ENCODE peak calls at places on chromosome 9, in six cellular contexts. P is H1, R is A549, N is GM12878, Z is K562, U is SK-N-SH. D is an unnamed sample.
A peak's percentile ranks its signal among the peaks of the same experiment; 100 is the strongest.

GRCh38 chr9:11092974-11093373 is 480.2 kb upstream of the PTPRD start:
- DNase-seq in R (no peak), N (no peak), Z (no peak), U (no peak), P (no peak), D (no peak)

GRCh38 chr9:115883467-115884329 is 269.9 kb upstream of the PAPPA start:
- DNase-seq in Z (no peak), R (peak; percentile 88), U (peak; percentile 19), N (no peak), P (no peak), D (peak; percentile 55)

GRCh38 chr9:104860280-104860679 is 67.7 kb downstream of the ABCA1 start:
- DNase-seq in R (no peak), Z (no peak), P (no peak), N (no peak), U (no peak), D (no peak)

GRCh38 chr9:70021026-70021571 is 22.5 kb upstream of the MAMDC2 start:
- DNase-seq in U (no peak), P (no peak), Z (no peak), N (no peak), R (no peak), D (no peak)

GRCh38 chr9:85723220-85723619 is 18.5 kb downstream of the AGTPBP1 start:
- DNase-seq in R (no peak), U (no peak), P (peak; percentile 77), Z (no peak), N (no peak), D (peak; percentile 90)

GRCh38 chr9:6910032-6910431 is 152.3 kb downstream of the KDM4C start:
- DNase-seq in U (peak; percentile 22), N (no peak), P (no peak), R (peak; percentile 15), Z (no peak), D (no peak)

GRCh38 chr9:13491493-13492424 is 212.3 kb upstream of the MPDZ start:
- DNase-seq in U (no peak), P (peak; percentile 58), N (no peak), R (no peak), Z (no peak), D (no peak)

GRCh38 chr9:134894136-134894860 is 13.7 kb downstream of the FCN2 start:
- DNase-seq in Z (no peak), P (no peak), R (no peak), U (no peak), N (no peak), D (no peak)

GRCh38 chr9:21730899-21731298 is 71.5 kb upstream of the MTAP start:
- DNase-seq in U (no peak), N (no peak), P (no peak), Z (no peak), R (no peak), D (no peak)

GRCh38 chr9:83572524-83572923 is 34.3 kb upstream of the FRMD3 start:
- DNase-seq in U (no peak), Z (no peak), R (no peak), N (no peak), P (no peak), D (no peak)

GRCh38 chr9:92138157-92138959 is 23.1 kb upstream of the SPTLC1 start:
- DNase-seq in Z (peak; percentile 76), P (peak; percentile 92), N (no peak), U (peak; percentile 87), R (peak; percentile 51), D (peak; percentile 84)

GRCh38 chr9:16413509-16414016 is 456.9 kb downstream of the BNC2 start:
- DNase-seq in N (no peak), Z (no peak), P (no peak), R (peak; percentile 99), U (no peak), D (peak; percentile 95)

GRCh38 chr9:73149371-73150067 is 2.1 kb upstream of the ANXA1 start:
- DNase-seq in Z (peak; percentile 44), N (peak; percentile 21), U (no peak), R (peak; percentile 75), P (no peak), D (no peak)

GRCh38 chr9:112158629-112159228 is 16.4 kb downstream of the SUSD1 start:
- DNase-seq in N (no peak), Z (no peak), U (no peak), P (no peak), R (no peak), D (no peak)

GRCh38 chr9:35619800-35620158 is 1.6 kb upstream of the CD72 start:
- DNase-seq in P (no peak), U (no peak), R (no peak), N (peak; percentile 55), Z (no peak), D (no peak)

GRCh38 chr9:137232101-137232500 is 1.4 kb downstream of the SLC34A3 start:
- DNase-seq in P (no peak), Z (no peak), N (no peak), U (no peak), R (no peak), D (no peak)

GRCh38 chr9:125620216-125620615 is 86.8 kb downstream of the MAPKAP1 start:
- DNase-seq in R (no peak), U (no peak), Z (no peak), N (no peak), P (no peak), D (no peak)

GRCh38 chr9:115759411-115759810 is 394.2 kb upstream of the PAPPA start:
- DNase-seq in P (no peak), Z (no peak), R (no peak), N (no peak), U (no peak), D (no peak)

GRCh38 chr9:128102196-128102595 is 25.3 kb downstream of the PTGES2 start:
- DNase-seq in U (no peak), Z (no peak), R (no peak), P (no peak), N (no peak), D (no peak)

GRCh38 chr9:82466616-82467251 is 478.2 kb downstream of the SPATA31D1 start:
- DNase-seq in Z (no peak), N (no peak), R (peak; percentile 22), U (no peak), P (peak; percentile 72), D (peak; percentile 13)
- TF ChIP-seq CHD2 in Z (no peak), N (no peak), R (no peak), U (no peak), P (no peak), D (no peak)

GRCh38 chr9:15155826-15156225 is 151.2 kb downstream of the TTC39B start:
- DNase-seq in N (no peak), Z (no peak), U (peak; percentile 6), R (no peak), P (no peak), D (no peak)
- TF ChIP-seq EP300 in N (no peak), Z (no peak), U (no peak), R (no peak), P (no peak), D (no peak)

GRCh38 chr9:110842976-110843375 is 174.4 kb downstream of the MUSK start:
- DNase-seq in R (no peak), U (no peak), N (no peak), Z (no peak), P (no peak), D (no peak)

GRCh38 chr9:110844121-110844520 is 175.5 kb downstream of the MUSK start:
- DNase-seq in R (no peak), Z (no peak), N (no peak), U (no peak), P (no peak), D (no peak)

GRCh38 chr9:110850401-110851135 is 182.0 kb downstream of the MUSK start:
- DNase-seq in U (no peak), N (no peak), P (no peak), Z (no peak), R (no peak), D (no peak)

GRCh38 chr9:110842169-110842568 is 173.6 kb downstream of the MUSK start:
- DNase-seq in P (no peak), R (no peak), Z (no peak), U (no peak), N (no peak), D (peak; percentile 6)

GRCh38 chr9:110847661-110848060 is 179.1 kb downstream of the MUSK start:
- DNase-seq in N (no peak), R (no peak), U (no peak), Z (no peak), P (no peak), D (no peak)
- TF ChIP-seq CHD2 in N (no peak), R (no peak), U (no peak), Z (no peak), P (no peak), D (no peak)

DNA sequence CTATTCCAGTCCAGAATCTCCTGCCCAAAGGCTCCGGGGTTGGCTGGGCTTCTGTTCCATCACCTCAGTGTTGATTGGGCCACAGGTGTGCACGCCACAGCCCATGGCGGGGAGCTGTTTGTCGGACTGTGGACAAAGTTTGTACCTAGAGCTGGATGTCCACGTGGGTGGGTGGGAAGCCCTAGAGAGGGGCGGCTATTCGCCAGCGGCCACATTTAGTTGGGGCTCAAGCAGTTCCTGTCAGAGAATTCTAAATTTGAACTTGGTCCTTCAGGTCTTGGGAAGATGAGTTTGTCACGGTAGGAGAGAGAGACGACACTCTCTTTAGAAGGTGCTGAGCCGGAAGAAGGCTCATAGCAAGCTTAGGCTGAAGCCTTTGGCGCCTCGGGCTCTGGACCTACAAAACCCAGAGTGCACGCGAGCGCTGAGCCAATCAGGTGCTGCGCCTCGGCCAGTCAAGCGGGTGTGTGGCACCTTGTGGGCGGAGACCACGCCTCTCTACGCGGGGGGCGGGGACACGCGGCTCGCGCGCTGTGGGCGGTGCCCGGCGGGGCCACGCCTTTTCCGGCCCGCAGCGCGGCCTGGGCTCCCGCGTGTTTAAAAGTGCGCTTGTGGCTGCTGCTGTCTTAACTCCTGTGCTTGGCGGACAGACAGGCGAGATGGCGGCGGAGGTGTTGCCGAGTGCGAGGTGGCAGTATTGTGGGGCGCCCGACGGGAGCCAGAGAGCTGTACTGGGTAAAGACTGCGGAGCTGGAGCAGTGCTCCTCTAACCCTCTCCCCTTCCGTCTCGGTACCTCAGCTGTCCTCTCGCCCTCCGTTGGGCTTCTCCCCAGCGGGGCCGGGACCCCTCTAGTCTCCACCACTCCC is at the start of gene POLR1E:
- DNase-seq in N (peak; percentile 85), P (peak; percentile 98), R (peak; percentile 94), U (peak; percentile 97), Z (peak; percentile 100), D (peak; percentile 92)
- TF ChIP-seq EP300 in N (no peak), P (no peak), R (no peak), U (no peak), Z (no peak), D (no peak)

GRCh38 chr9:131020388-131020787 is 11.4 kb downstream of the LAMC3 start:
- DNase-seq in N (no peak), U (no peak), Z (peak; percentile 61), R (no peak), P (no peak), D (no peak)
- TF ChIP-seq CHD2 in N (no peak), U (no peak), Z (no peak), R (no peak), P (no peak), D (no peak)

DNA sequence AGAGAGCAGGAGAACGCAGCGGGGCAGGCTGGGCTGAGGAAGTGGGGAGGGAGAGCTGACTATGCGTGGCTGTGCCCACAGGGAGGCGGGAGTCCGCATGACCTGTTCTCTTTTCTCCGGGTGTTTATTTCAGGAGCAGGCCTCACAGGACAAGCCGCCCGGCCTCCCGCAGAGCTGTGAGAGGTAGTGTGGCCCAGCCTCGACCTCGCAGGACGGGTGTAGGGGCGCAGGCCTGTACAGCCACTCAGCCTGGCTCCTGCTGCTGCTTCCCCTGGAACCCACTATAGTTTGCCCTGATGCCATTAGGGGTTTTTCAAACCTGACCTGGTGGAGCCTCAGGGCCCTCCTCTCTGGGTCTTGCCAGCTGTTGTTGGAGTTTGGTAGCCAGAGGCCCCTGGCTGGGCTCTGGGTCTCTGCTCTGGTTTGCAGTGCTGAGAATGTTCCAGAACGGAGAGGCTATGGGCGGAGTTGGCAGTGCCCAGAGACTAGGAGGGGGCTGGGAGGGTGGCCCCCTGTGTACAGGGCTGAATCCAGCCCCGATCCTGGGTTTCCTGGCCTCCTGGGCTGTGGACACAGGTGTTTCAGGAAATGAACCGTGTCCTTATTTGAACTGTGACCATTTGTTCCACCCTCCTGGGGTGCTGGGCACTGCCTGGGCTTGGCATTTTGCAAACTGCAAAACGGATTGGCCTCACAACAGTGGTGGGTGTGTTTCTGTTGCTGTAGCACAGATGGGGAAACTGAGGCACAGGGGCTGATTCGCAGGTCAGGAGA is 78.8 kb downstream of the WNK2 start:
- DNase-seq in Z (no peak), R (no peak), P (no peak), N (no peak), U (peak; percentile 22), D (no peak)
- TF ChIP-seq EP300 in Z (no peak), R (no peak), P (no peak), N (no peak), U (no peak), D (no peak)